ENCODE peak calls at places on chromosomes 3 and 15, in five cellular contexts. One of them, this sample, is unnamed.

GRCh38 chr3:189316296-189317019 is 144.7 kb downstream of the TPRG1 start:
- DNase-seq in stomach: peak
- DNase-seq in HL-60: no peak
- DNase-seq in SK-N-SH: no peak
- DNase-seq in transverse colon: peak
- DNase-seq in this sample: no peak

GRCh38 chr15:81469154-81469553 is 95.1 kb upstream of the TMC3 start:
- DNase-seq in stomach: no peak
- DNase-seq in HL-60: no peak
- DNase-seq in SK-N-SH: no peak
- DNase-seq in transverse colon: no peak
- DNase-seq in this sample: no peak

GRCh38 chr3:78872195-78872594 is 895.6 kb downstream of the ROBO1 start:
- DNase-seq in stomach: no peak
- DNase-seq in HL-60: no peak
- DNase-seq in SK-N-SH: no peak
- DNase-seq in transverse colon: no peak
- DNase-seq in this sample: no peak

GRCh38 chr3:129352045-129352444 is 73.4 kb downstream of the HMCES start:
- DNase-seq in stomach: no peak
- DNase-seq in HL-60: no peak
- DNase-seq in SK-N-SH: no peak
- DNase-seq in transverse colon: no peak
- DNase-seq in this sample: no peak

GRCh38 chr3:112136046-112136445 is 3.0 kb upstream of the GCSAM start:
- DNase-seq in stomach: no peak
- DNase-seq in HL-60: no peak
- DNase-seq in SK-N-SH: no peak
- DNase-seq in transverse colon: no peak
- DNase-seq in this sample: no peak

GRCh38 chr3:6449099-6449498 is 411.8 kb upstream of the GRM7 start:
- DNase-seq in stomach: no peak
- DNase-seq in HL-60: no peak
- DNase-seq in SK-N-SH: no peak
- DNase-seq in transverse colon: no peak
- DNase-seq in this sample: no peak

GRCh38 chr15:58329781-58330467 is 101.9 kb upstream of the LIPC start:
- DNase-seq in stomach: peak
- DNase-seq in HL-60: no peak
- DNase-seq in SK-N-SH: no peak
- DNase-seq in transverse colon: peak
- DNase-seq in this sample: no peak

GRCh38 chr15:69410290-69410874 is 3.8 kb upstream of the KIF23 start:
- DNase-seq in stomach: no peak
- DNase-seq in HL-60: peak
- DNase-seq in SK-N-SH: peak
- DNase-seq in transverse colon: no peak
- DNase-seq in this sample: no peak

GRCh38 chr3:143775401-143775970 is 72.8 kb downstream of the SLC9A9 start:
- DNase-seq in stomach: no peak
- DNase-seq in HL-60: peak
- DNase-seq in SK-N-SH: peak
- DNase-seq in transverse colon: no peak
- DNase-seq in this sample: no peak

GRCh38 chr15:91950054-91950453 is 96.5 kb downstream of the SLCO3A1 start:
- DNase-seq in stomach: no peak
- DNase-seq in HL-60: no peak
- DNase-seq in SK-N-SH: no peak
- DNase-seq in transverse colon: no peak
- DNase-seq in this sample: no peak

GRCh38 chr3:24763421-24763820 is 268.8 kb upstream of the THRB start:
- DNase-seq in stomach: no peak
- DNase-seq in HL-60: no peak
- DNase-seq in SK-N-SH: no peak
- DNase-seq in transverse colon: no peak
- DNase-seq in this sample: no peak

GRCh38 chr3:39136533-39137434 is 16.6 kb downstream of the CSRNP1 start:
- DNase-seq in stomach: no peak
- DNase-seq in HL-60: no peak
- DNase-seq in SK-N-SH: no peak
- DNase-seq in transverse colon: no peak
- DNase-seq in this sample: no peak

GRCh38 chr3:123290107-123290930 is 88.6 kb downstream of the SEC22A start:
- DNase-seq in stomach: peak
- DNase-seq in HL-60: no peak
- DNase-seq in SK-N-SH: no peak
- DNase-seq in transverse colon: no peak
- DNase-seq in this sample: no peak

GRCh38 chr15:62601779-62602540 is 436.9 kb upstream of the C2CD4B start:
- DNase-seq in stomach: no peak
- DNase-seq in HL-60: no peak
- DNase-seq in SK-N-SH: no peak
- DNase-seq in transverse colon: no peak
- DNase-seq in this sample: no peak

GRCh38 chr3:65844370-65844769 is 194.3 kb downstream of the MAGI1 start:
- DNase-seq in stomach: no peak
- DNase-seq in HL-60: no peak
- DNase-seq in SK-N-SH: no peak
- DNase-seq in transverse colon: no peak
- DNase-seq in this sample: no peak

GRCh38 chr3:55091381-55092225 is 163.7 kb upstream of the LRTM1 start:
- DNase-seq in stomach: no peak
- DNase-seq in HL-60: no peak
- DNase-seq in SK-N-SH: no peak
- DNase-seq in transverse colon: no peak
- DNase-seq in this sample: no peak

GRCh38 chr3:177569823-177570657 is 372.8 kb upstream of the TBL1XR1 start:
- DNase-seq in stomach: no peak
- DNase-seq in HL-60: peak
- DNase-seq in SK-N-SH: no peak
- DNase-seq in transverse colon: no peak
- DNase-seq in this sample: no peak

GRCh38 chr3:173957646-173958045 is 560.1 kb downstream of the NLGN1 start:
- DNase-seq in stomach: no peak
- DNase-seq in HL-60: no peak
- DNase-seq in SK-N-SH: no peak
- DNase-seq in transverse colon: no peak
- DNase-seq in this sample: no peak

GRCh38 chr3:54426431-54426830 is 304.1 kb downstream of the CACNA2D3 start:
- DNase-seq in stomach: no peak
- DNase-seq in HL-60: no peak
- DNase-seq in SK-N-SH: no peak
- DNase-seq in transverse colon: no peak
- DNase-seq in this sample: no peak

GRCh38 chr3:43024183-43024865 is 45.2 kb downstream of the GASK1A start:
- DNase-seq in stomach: no peak
- DNase-seq in HL-60: peak
- DNase-seq in SK-N-SH: no peak
- DNase-seq in transverse colon: no peak
- DNase-seq in this sample: no peak

GRCh38 chr15:78075490-78076230 is 1.9 kb downstream of the TBC1D2B start:
- DNase-seq in stomach: peak
- DNase-seq in HL-60: peak
- DNase-seq in SK-N-SH: no peak
- DNase-seq in transverse colon: peak
- DNase-seq in this sample: no peak

GRCh38 chr3:52787672-52788625 is 6.6 kb upstream of the ITIH3 start:
- DNase-seq in stomach: no peak
- DNase-seq in HL-60: no peak
- DNase-seq in SK-N-SH: no peak
- DNase-seq in transverse colon: no peak
- DNase-seq in this sample: peak

GRCh38 chr3:52006017-52006819 is 10.5 kb upstream of the RPL29 start:
- DNase-seq in stomach: no peak
- DNase-seq in HL-60: peak
- DNase-seq in SK-N-SH: peak
- DNase-seq in transverse colon: no peak
- DNase-seq in this sample: no peak

GRCh38 chr3:28553175-28553574 is 204.6 kb upstream of the AZI2 start:
- DNase-seq in stomach: no peak
- DNase-seq in HL-60: no peak
- DNase-seq in SK-N-SH: no peak
- DNase-seq in transverse colon: no peak
- DNase-seq in this sample: no peak

GRCh38 chr15:70533931-70534742 is 229.2 kb downstream of the UACA start:
- DNase-seq in stomach: no peak
- DNase-seq in HL-60: no peak
- DNase-seq in SK-N-SH: no peak
- DNase-seq in transverse colon: no peak
- DNase-seq in this sample: peak

GRCh38 chr15:78303729-78304486 is 4.5 kb upstream of the SKIC8 start:
- DNase-seq in stomach: peak
- DNase-seq in HL-60: no peak
- DNase-seq in SK-N-SH: no peak
- DNase-seq in transverse colon: no peak
- DNase-seq in this sample: no peak

GRCh38 chr15:55915221-55915620 is 78.2 kb downstream of the NEDD4 start:
- DNase-seq in stomach: no peak
- DNase-seq in HL-60: no peak
- DNase-seq in SK-N-SH: no peak
- DNase-seq in transverse colon: no peak
- DNase-seq in this sample: no peak

GRCh38 chr15:75138016-75138999 is 63.4 kb upstream of the C15orf39 start:
- DNase-seq in stomach: no peak
- DNase-seq in HL-60: no peak
- DNase-seq in SK-N-SH: no peak
- DNase-seq in transverse colon: no peak
- DNase-seq in this sample: no peak

GRCh38 chr3:127222664-127223063 is 29.7 kb downstream of the PRR23E start:
- DNase-seq in stomach: no peak
- DNase-seq in HL-60: no peak
- DNase-seq in SK-N-SH: no peak
- DNase-seq in transverse colon: no peak
- DNase-seq in this sample: no peak
- TF ChIP-seq POLR2AphosphoS5 in stomach: no peak
- TF ChIP-seq POLR2AphosphoS5 in HL-60: no peak
- TF ChIP-seq POLR2AphosphoS5 in SK-N-SH: no peak
- TF ChIP-seq POLR2AphosphoS5 in transverse colon: no peak
- TF ChIP-seq POLR2AphosphoS5 in this sample: no peak

GRCh38 chr3:100264242-100264641 is 3.5 kb downstream of the TBC1D23 start:
- DNase-seq in stomach: no peak
- DNase-seq in HL-60: no peak
- DNase-seq in SK-N-SH: no peak
- DNase-seq in transverse colon: no peak
- DNase-seq in this sample: no peak

GRCh38 chr3:100265016-100265415 is 4.2 kb downstream of the TBC1D23 start:
- DNase-seq in stomach: no peak
- DNase-seq in HL-60: no peak
- DNase-seq in SK-N-SH: no peak
- DNase-seq in transverse colon: no peak
- DNase-seq in this sample: no peak

GRCh38 chr3:100261481-100261903 is 700 bp downstream of the TBC1D23 start:
- DNase-seq in stomach: no peak
- DNase-seq in HL-60: no peak
- DNase-seq in SK-N-SH: no peak
- DNase-seq in transverse colon: no peak
- DNase-seq in this sample: no peak

GRCh38 chr3:100260685-100261480 is at the start of gene TBC1D23:
- DNase-seq in stomach: peak
- DNase-seq in HL-60: peak
- DNase-seq in SK-N-SH: peak
- DNase-seq in transverse colon: peak
- DNase-seq in this sample: peak

GRCh38 chr3:100263583-100263982 is 2.8 kb downstream of the TBC1D23 start:
- DNase-seq in stomach: no peak
- DNase-seq in HL-60: no peak
- DNase-seq in SK-N-SH: no peak
- DNase-seq in transverse colon: no peak
- DNase-seq in this sample: no peak
- H3K27ac ChIP-seq in stomach: no peak
- H3K27ac ChIP-seq in HL-60: no peak
- H3K27ac ChIP-seq in SK-N-SH: no peak
- H3K27ac ChIP-seq in transverse colon: no peak
- H3K27ac ChIP-seq in this sample: no peak

GRCh38 chr15:67091966-67092677 is 26.7 kb downstream of the SMAD3 start:
- DNase-seq in stomach: no peak
- DNase-seq in HL-60: no peak
- DNase-seq in SK-N-SH: no peak
- DNase-seq in transverse colon: no peak
- DNase-seq in this sample: no peak

GRCh38 chr15:67092726-67093125 is 27.3 kb downstream of the SMAD3 start:
- DNase-seq in stomach: no peak
- DNase-seq in HL-60: no peak
- DNase-seq in SK-N-SH: no peak
- DNase-seq in transverse colon: no peak
- DNase-seq in this sample: no peak

GRCh38 chr15:67090297-67091072 is 25.1 kb downstream of the SMAD3 start:
- DNase-seq in stomach: no peak
- DNase-seq in HL-60: no peak
- DNase-seq in SK-N-SH: no peak
- DNase-seq in transverse colon: no peak
- DNase-seq in this sample: no peak

GRCh38 chr15:67089218-67090193 is 24.1 kb downstream of the SMAD3 start:
- DNase-seq in stomach: no peak
- DNase-seq in HL-60: no peak
- DNase-seq in SK-N-SH: no peak
- DNase-seq in transverse colon: no peak
- DNase-seq in this sample: no peak

DNA sequence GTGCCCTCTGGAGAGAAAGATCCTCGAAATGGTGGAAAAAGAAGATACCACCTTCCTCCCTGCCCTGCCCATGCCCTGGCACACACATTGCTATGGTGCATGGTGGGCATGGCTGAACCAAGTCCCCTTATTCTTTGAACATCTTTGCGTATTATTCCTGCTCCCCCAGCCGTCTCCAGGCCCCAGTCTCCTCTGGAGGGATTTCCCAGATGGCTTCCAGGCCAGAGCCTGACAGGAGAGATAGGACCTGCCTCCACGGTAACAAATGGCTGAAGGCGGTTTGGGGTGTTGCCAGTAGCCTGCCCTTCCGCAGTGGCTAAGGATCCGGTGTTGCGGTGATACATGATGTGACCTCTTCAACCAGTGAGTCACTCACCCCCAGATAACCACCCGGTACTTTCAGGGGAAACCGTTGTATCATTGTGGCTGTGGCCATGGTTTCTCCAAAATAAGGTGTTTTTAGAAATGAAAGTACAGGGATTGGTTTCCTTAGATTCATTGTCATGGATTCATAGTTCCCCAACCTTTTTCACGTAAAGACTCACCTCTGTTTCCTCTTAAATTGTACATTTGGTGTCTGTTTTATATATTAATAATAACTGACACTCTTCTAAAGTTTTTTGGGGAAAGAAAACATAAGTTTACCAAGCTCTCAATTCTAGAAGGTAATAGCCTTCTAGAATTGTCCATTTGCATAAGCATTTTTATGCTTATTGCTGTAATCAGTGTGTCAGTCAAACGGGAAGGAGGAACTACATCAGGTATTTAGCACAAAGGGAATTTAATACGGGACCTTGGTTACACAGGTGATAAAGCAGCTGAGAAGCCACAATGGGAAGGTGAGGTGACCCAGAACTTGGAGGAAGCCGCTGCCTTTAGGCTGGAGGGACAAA is 25.9 kb downstream of the SMAD3 start:
- DNase-seq in stomach: peak
- DNase-seq in HL-60: peak
- DNase-seq in SK-N-SH: peak
- DNase-seq in transverse colon: peak
- DNase-seq in this sample: peak
- TF ChIP-seq POLR2AphosphoS5 in stomach: peak
- TF ChIP-seq POLR2AphosphoS5 in HL-60: peak
- TF ChIP-seq POLR2AphosphoS5 in SK-N-SH: peak
- TF ChIP-seq POLR2AphosphoS5 in transverse colon: no peak
- TF ChIP-seq POLR2AphosphoS5 in this sample: no peak

GRCh38 chr15:99454107-99454809 is 111.5 kb upstream of the MEF2A start:
- DNase-seq in stomach: peak
- DNase-seq in HL-60: no peak
- DNase-seq in SK-N-SH: no peak
- DNase-seq in transverse colon: no peak
- DNase-seq in this sample: no peak
- H3K27ac ChIP-seq in stomach: peak
- H3K27ac ChIP-seq in HL-60: no peak
- H3K27ac ChIP-seq in SK-N-SH: peak
- H3K27ac ChIP-seq in transverse colon: peak
- H3K27ac ChIP-seq in this sample: peak

This sample was measured in suprapubic skin.